ENCODE peak calls at places on chromosomes 1 and 21, in six cellular contexts. I is HCT116, Z is Panc1, X is DND-41, R is ovary, A is tibial artery. N is an unnamed sample.

GRCh38 chr21:41164981-41165650 is 2.8 kb upstream of the BACE2 start:
- DNase-seq in A (no peak), X (no peak), I (no peak), Z (peak; percentile 30), R (no peak), N (no peak)

GRCh38 chr1:223338811-223339746 is 24.9 kb downstream of the SUSD4 start:
- DNase-seq in R (no peak), X (no peak), Z (no peak), I (no peak), A (no peak), N (no peak)

GRCh38 chr1:35287807-35288640 is 19.5 kb downstream of the ZMYM4 start:
- DNase-seq in I (no peak), A (no peak), R (no peak), X (no peak), Z (no peak), N (no peak)

GRCh38 chr1:111990878-111991760 is 1.7 kb upstream of the KCND3 start:
- DNase-seq in X (no peak), R (no peak), A (peak; percentile 86), I (peak; percentile 54), Z (no peak), N (peak; percentile 76)

GRCh38 chr1:107525146-107525545 is 384.3 kb downstream of the NTNG1 start:
- DNase-seq in Z (no peak), A (no peak), I (no peak), X (peak; percentile 32), R (no peak), N (no peak)

GRCh38 chr1:83931658-83932253 is 67.2 kb downstream of the TTLL7 start:
- DNase-seq in I (peak; percentile 39), R (no peak), X (peak; percentile 30), Z (peak; percentile 56), A (no peak), N (no peak)

GRCh38 chr1:58597076-58597475 is 20.0 kb upstream of the TACSTD2 start:
- DNase-seq in A (no peak), R (no peak), X (no peak), Z (no peak), I (no peak), N (no peak)

GRCh38 chr21:29372063-29372802 is 73.5 kb downstream of the BACH1 start:
- DNase-seq in X (peak; percentile 59), R (peak; percentile 28), I (peak; percentile 67), Z (no peak), A (no peak), N (peak; percentile 66)

GRCh38 chr1:108742268-108742667 is 4.2 kb upstream of the STXBP3 start:
- DNase-seq in R (no peak), Z (no peak), A (no peak), X (no peak), I (no peak), N (no peak)

GRCh38 chr1:93348104-93348780 is 2.5 kb downstream of the DR1 start:
- DNase-seq in A (no peak), R (no peak), Z (no peak), I (no peak), X (no peak), N (no peak)
- H3K36me3 ChIP-seq in A (no peaks in the 10 kb centered on the region), R (no peaks in the 10 kb centered on the region), Z (peaks cover 3% of the 10 kb centered on the region), I (no peaks in the 10 kb centered on the region), X (peaks cover 27% of the 10 kb centered on the region), N (no peaks in the 10 kb centered on the region)

DNA sequence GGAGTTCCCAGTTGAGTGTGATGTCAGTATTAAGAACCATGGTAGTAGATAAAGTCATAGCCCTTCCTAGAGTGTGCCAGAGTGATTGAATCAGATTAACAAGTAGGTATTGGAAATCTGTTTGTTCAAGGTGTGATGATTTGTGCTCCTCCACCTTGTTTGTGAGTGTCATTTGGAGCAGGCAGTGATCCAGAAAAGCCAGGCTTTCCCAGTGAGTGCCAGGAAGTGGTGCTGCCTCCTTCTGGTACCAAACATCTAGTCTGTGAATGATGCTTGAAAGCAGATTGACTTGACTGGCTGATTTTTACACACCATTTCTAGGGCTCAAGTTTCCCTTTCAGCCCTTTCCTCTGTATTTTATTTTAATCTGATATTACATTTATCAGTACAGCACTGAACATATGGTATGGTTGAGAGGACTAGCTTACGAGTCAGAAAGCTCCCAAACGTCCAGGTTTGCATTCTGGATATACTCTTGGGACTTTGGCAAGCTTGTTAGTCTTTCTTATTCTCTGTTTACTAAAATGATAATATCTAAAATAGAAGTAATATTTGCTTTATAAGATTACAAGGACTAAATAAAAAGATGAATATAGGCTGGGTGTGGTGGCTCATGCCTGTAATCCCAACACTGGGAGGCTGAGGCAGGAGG is 100.7 kb downstream of the PATJ start:
- DNase-seq in I (no peak), X (no peak), Z (no peak), A (no peak), R (no peak), N (no peak)
- TF ChIP-seq CTCF in I (peak; percentile 38), X (peak; percentile 19), Z (peak; percentile 43), A (no peak), R (no peak), N (peak; percentile 18)

GRCh38 chr1:211515090-211516023 is 23.4 kb upstream of the RD3 start:
- DNase-seq in Z (peak; percentile 52), R (peak; percentile 55), X (peak; percentile 75), I (peak; percentile 93), A (peak; percentile 85), N (peak; percentile 80)

GRCh38 chr1:211514030-211514754 is 22.2 kb upstream of the RD3 start:
- DNase-seq in A (peak; percentile 88), I (peak; percentile 71), Z (peak; percentile 66), X (peak; percentile 65), R (peak; percentile 74), N (peak; percentile 71)

GRCh38 chr1:211519602-211520001 is 27.6 kb upstream of the RD3 start:
- DNase-seq in Z (no peak), A (no peak), X (no peak), I (no peak), R (no peak), N (no peak)

GRCh38 chr1:211518330-211519289 is 26.6 kb upstream of the RD3 start:
- DNase-seq in I (no peak), A (no peak), R (no peak), Z (no peak), X (no peak), N (no peak)

DNA sequence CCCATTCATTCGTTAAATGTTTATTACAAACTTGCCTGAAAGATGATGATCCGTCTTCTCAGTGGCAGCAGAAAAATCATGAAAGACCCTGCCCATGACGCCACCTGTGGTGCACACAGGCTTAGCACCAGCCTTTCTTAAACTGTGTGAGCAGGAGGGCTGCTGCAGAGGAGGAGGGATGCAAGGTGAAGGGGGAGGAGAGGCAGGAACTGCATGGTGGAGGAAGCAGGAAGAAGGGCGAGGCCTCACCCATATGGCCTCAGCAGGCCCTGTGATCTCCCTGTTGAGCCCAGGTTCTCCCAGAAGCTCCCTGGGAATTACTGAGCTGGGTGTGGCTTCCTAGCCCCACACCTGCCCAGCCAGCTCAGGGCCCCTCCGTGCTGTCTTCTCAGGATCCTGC is 25.0 kb upstream of the RD3 start:
- DNase-seq in X (peak; percentile 31), A (no peak), I (no peak), R (no peak), Z (no peak), N (no peak)
- H3K27ac ChIP-seq in X (no peak overlapping the region), A (no peak overlapping the region), I (no peak overlapping the region), R (no peak overlapping the region), Z (no peak overlapping the region), N (no peak overlapping the region)

GRCh38 chr1:55079651-55080050 is 40.3 kb downstream of the PCSK9 start:
- DNase-seq in X (no peak), Z (no peak), A (no peak), I (no peak), R (no peak), N (no peak)
- H3K36me3 ChIP-seq in X (peaks cover 92% of the 10 kb centered on the region), Z (peaks cover 82% of the 10 kb centered on the region), A (peaks cover 98% of the 10 kb centered on the region), I (peaks cover 31% of the 10 kb centered on the region), R (no peaks in the 10 kb centered on the region), N (peaks cover 87% of the 10 kb centered on the region)

GRCh38 chr21:36693144-36694040 is 5.5 kb upstream of the SIM2 start:
- DNase-seq in R (no peak), I (no peak), X (no peak), A (no peak), Z (no peak), N (no peak)
- TF ChIP-seq CTCF in R (no peak), I (no peak), X (no peak), A (no peak), Z (no peak), N (no peak)

GRCh38 chr1:39394598-39394997 is 96.8 kb upstream of the BMP8A start:
- DNase-seq in A (no peak), I (peak; percentile 82), R (no peak), Z (no peak), X (no peak), N (no peak)

GRCh38 chr1:39393645-39394044 is 97.8 kb upstream of the BMP8A start:
- DNase-seq in I (no peak), X (no peak), R (no peak), Z (no peak), A (no peak), N (no peak)

GRCh38 chr1:39396671-39397070 is 94.8 kb upstream of the BMP8A start:
- DNase-seq in I (no peak), R (no peak), X (no peak), Z (no peak), A (no peak), N (no peak)

GRCh38 chr1:39394059-39394458 is 97.4 kb upstream of the BMP8A start:
- DNase-seq in I (no peak), R (no peak), A (no peak), Z (no peak), X (no peak), N (no peak)

GRCh38 chr1:39395357-39395831 is 96.0 kb upstream of the BMP8A start:
- DNase-seq in X (no peak), I (peak; percentile 77), Z (no peak), A (no peak), R (no peak), N (no peak)
- H3K27ac ChIP-seq in X (no peak overlapping the region), I (peak overlapping the region; percentile 91), Z (peak overlapping the region; percentile 94), A (peak overlapping the region; percentile 41), R (no peak overlapping the region), N (peak overlapping the region; percentile 8)

GRCh38 chr1:244429818-244430217 is 21.9 kb downstream of the ADSS2 start:
- DNase-seq in Z (no peak), A (no peak), R (no peak), I (no peak), X (no peak), N (no peak)
- H3K36me3 ChIP-seq in Z (peaks cover 11% of the 10 kb centered on the region), A (peaks cover 30% of the 10 kb centered on the region), R (no peaks in the 10 kb centered on the region), I (no peaks in the 10 kb centered on the region), X (peaks cover 41% of the 10 kb centered on the region), N (peaks cover 49% of the 10 kb centered on the region)

N was measured in heart left ventricle.